ENCODE peak calls at places on chromosomes 11 and 22, in eight cellular contexts. S is AG09319; X is CD4-positive, alpha-beta T cell; G is nephron progenitor cell; A is fibroblast of the aortic adventitia; E is substantia nigra; F is endodermal cell; U is pancreas. Q is an unnamed sample.

GRCh38 chr11:65471410-65471762 is 27.5 kb upstream of the MALAT1 start:
- DNase-seq in S (no peak), X (no peak), G (no peak), A (peak), E (peak), F (peak), U (peak), Q (peak)

GRCh38 chr11:16818284-16818683 is 79.8 kb downstream of the C11orf58 start:
- DNase-seq in S (no peak), X (no peak), G (no peak), A (no peak), E (no peak), F (no peak), U (no peak), Q (no peak)

GRCh38 chr11:78417888-78418583 is 416 bp upstream of the GAB2 start:
- DNase-seq in S (no peak), X (peak), G (peak), A (peak), E (peak), F (peak), U (peak), Q (peak)

GRCh38 chr11:20035701-20036601 is 124.3 kb downstream of the DBX1 start:
- DNase-seq in S (no peak), X (no peak), G (no peak), A (peak), E (no peak), F (no peak), U (no peak), Q (peak)

GRCh38 chr22:23305321-23305910 is 125.1 kb downstream of the BCR start:
- DNase-seq in S (no peak), X (no peak), G (no peak), A (peak), E (peak), F (no peak), U (no peak), Q (no peak)

GRCh38 chr11:20963596-20963995 is 294.2 kb downstream of the NELL1 start:
- DNase-seq in S (no peak), X (no peak), G (no peak), A (peak), E (no peak), F (no peak), U (no peak), Q (no peak)

GRCh38 chr11:77968337-77968736 is 26.1 kb downstream of the INTS4 start:
- DNase-seq in S (no peak), X (no peak), G (no peak), A (no peak), E (no peak), F (no peak), U (no peak), Q (no peak)

GRCh38 chr11:13997881-13998280 is 35.4 kb downstream of the SPON1 start:
- DNase-seq in S (no peak), X (no peak), G (no peak), A (no peak), E (no peak), F (no peak), U (no peak), Q (no peak)

GRCh38 chr22:35900483-35901168 is 128.0 kb downstream of the RBFOX2 start:
- DNase-seq in S (no peak), X (no peak), G (no peak), A (peak), E (no peak), F (peak), U (no peak), Q (no peak)